ENCODE peak calls at places on chromosome 5, in six cellular contexts. D is EH, Z is LoVo, M is sigmoid colon, H is osteoblast, G is heart right ventricle. O is an unnamed sample.

GRCh38 chr5:13510616-13511015 is 433.9 kb downstream of the DNAH5 start:
- DNase-seq in G (no peak), H (no peak), Z (no peak), D (no peak), M (no peak), O (no peak)

GRCh38 chr5:145791866-145792265 is 43.3 kb downstream of the PRELID2 start:
- DNase-seq in H (no peak), G (no peak), D (no peak), Z (no peak), M (no peak), O (no peak)

GRCh38 chr5:43854697-43855292 is 251.8 kb downstream of the NNT start:
- DNase-seq in H (peak), G (no peak), D (no peak), Z (peak), M (no peak), O (no peak)

GRCh38 chr5:26323794-26324193 is 714.6 kb downstream of the CDH9 start:
- DNase-seq in M (no peak), D (no peak), G (no peak), Z (no peak), H (no peak), O (no peak)

GRCh38 chr5:75588666-75589065 is 22.6 kb upstream of the ANKDD1B start:
- DNase-seq in M (no peak), Z (no peak), G (no peak), D (no peak), H (no peak), O (no peak)

GRCh38 chr5:149916317-149917072 is 28.1 kb downstream of the PDE6A start:
- DNase-seq in H (no peak), G (no peak), Z (no peak), M (no peak), D (peak), O (no peak)

GRCh38 chr5:104977530-104977929 is 1414.9 kb upstream of the NUDT12 start:
- DNase-seq in M (no peak), G (no peak), H (no peak), Z (no peak), D (no peak), O (no peak)

GRCh38 chr5:135223891-135224625 is 175.0 kb downstream of the MACROH2A1 start:
- DNase-seq in M (peak), H (peak), G (no peak), Z (no peak), D (no peak), O (no peak)

GRCh38 chr5:133827830-133828229 is 140.6 kb downstream of the C5orf15 start:
- DNase-seq in G (no peak), D (no peak), M (no peak), H (no peak), Z (no peak), O (no peak)

GRCh38 chr5:82719368-82719767 is 357.8 kb downstream of the TMEM167A start:
- DNase-seq in H (peak), Z (no peak), D (no peak), G (peak), M (no peak), O (no peak)

GRCh38 chr5:74107899-74108298 is 481.9 kb downstream of the ARHGEF28 start:
- DNase-seq in G (no peak), D (no peak), Z (no peak), M (peak), H (no peak), O (no peak)

GRCh38 chr5:124613273-124613953 is 133.0 kb downstream of the ZNF608 start:
- DNase-seq in Z (no peak), H (no peak), G (no peak), D (no peak), M (no peak), O (no peak)

GRCh38 chr5:148973455-148973854 is 89.4 kb downstream of the SH3TC2 start:
- DNase-seq in M (no peak), G (no peak), D (peak), H (no peak), Z (no peak), O (no peak)

GRCh38 chr5:68114641-68115040 is 100.9 kb upstream of the PIK3R1 start:
- DNase-seq in Z (no peak), H (peak), M (no peak), G (no peak), D (peak), O (no peak)

GRCh38 chr5:113615708-113616107 is 102.2 kb downstream of the YTHDC2 start:
- DNase-seq in H (peak), M (no peak), Z (no peak), D (peak), G (no peak), O (no peak)

GRCh38 chr5:115626444-115626823 is 598 bp upstream of the TMED7 start:
- DNase-seq in D (no peak), Z (no peak), H (peak), G (no peak), M (no peak), O (no peak)

GRCh38 chr5:171250738-171251137 is 58.3 kb upstream of the TLX3 start:
- DNase-seq in H (no peak), M (no peak), D (no peak), G (no peak), Z (no peak), O (no peak)

GRCh38 chr5:159814810-159815585 is 101.3 kb upstream of the ADRA1B start:
- DNase-seq in Z (no peak), H (no peak), G (no peak), D (peak), M (no peak), O (no peak)

GRCh38 chr5:139747583-139748504 is 47.8 kb upstream of the PSD2 start:
- DNase-seq in M (peak), H (peak), D (peak), Z (no peak), G (peak), O (peak)

GRCh38 chr5:68817696-68818695 is 275.8 kb upstream of the SLC30A5 start:
- DNase-seq in G (no peak), D (peak), H (no peak), M (no peak), Z (no peak), O (no peak)

GRCh38 chr5:9358961-9359686 is 186.8 kb downstream of the SEMA5A start:
- DNase-seq in M (no peak), D (peak), G (no peak), H (no peak), Z (no peak), O (no peak)

GRCh38 chr5:147321569-147321968 is 86.7 kb downstream of the STK32A start:
- DNase-seq in H (no peak), M (no peak), D (no peak), Z (no peak), G (no peak), O (no peak)

GRCh38 chr5:178590141-178590923 is at the start of gene COL23A1:
- DNase-seq in G (peak), M (peak), D (peak), H (peak), Z (no peak), O (peak)

GRCh38 chr5:81234801-81235200 is 1.7 kb downstream of the CKMT2 start:
- DNase-seq in H (no peak), D (no peak), M (no peak), G (peak), Z (no peak), O (no peak)

GRCh38 chr5:93305984-93306383 is 275.0 kb downstream of the NR2F1-AS1 start:
- DNase-seq in G (no peak), H (no peak), D (no peak), M (no peak), Z (no peak), O (no peak)

GRCh38 chr5:68251804-68252648 is 36.5 kb downstream of the PIK3R1 start:
- DNase-seq in G (peak), Z (no peak), D (peak), M (peak), H (peak), O (no peak)

GRCh38 chr5:168165977-168166376 is 125.5 kb upstream of the WWC1 start:
- DNase-seq in H (no peak), Z (no peak), G (no peak), D (no peak), M (no peak), O (no peak)

GRCh38 chr5:90933298-90933697 is 374.7 kb downstream of the ADGRV1 start:
- DNase-seq in D (peak), G (no peak), H (no peak), Z (no peak), M (no peak), O (no peak)

GRCh38 chr5:6721442-6721841 is 8.2 kb downstream of the TENT4A start:
- DNase-seq in Z (no peak), G (no peak), D (no peak), M (no peak), H (peak), O (no peak)

GRCh38 chr5:1824109-1824821 is 23.1 kb downstream of the NDUFS6 start:
- DNase-seq in G (no peak), H (peak), Z (no peak), M (peak), D (no peak), O (peak)